ENCODE peak calls at places on chromosomes 6 and 20, in five cellular contexts. V is activated CD4-positive, CD25-positive, alpha-beta regulatory T cell; B is astrocyte; N is Peyer's patch; T is HFF-Myc. Q is an unnamed sample.

GRCh38 chr6:144415835-144416237 is 130.7 kb downstream of the UTRN start:
- DNase-seq in V (no peak), B (peak), N (no peak), T (no peak), Q (no peak)

GRCh38 chr6:34237316-34237721 is 646 bp downstream of the HMGA1 start:
- DNase-seq in V (no peak), B (no peak), N (no peak), T (no peak), Q (no peak)

GRCh38 chr6:117776441-117776840 is 101.2 kb downstream of the NUS1 start:
- DNase-seq in V (no peak), B (peak), N (no peak), T (no peak), Q (no peak)

GRCh38 chr20:36497856-36498255 is 43.5 kb upstream of the MYL9 start:
- DNase-seq in V (no peak), B (peak), N (no peak), T (no peak), Q (no peak)

GRCh38 chr20:25236450-25237304 is 11.2 kb upstream of the PYGB start:
- DNase-seq in V (no peak), B (no peak), N (no peak), T (no peak), Q (no peak)

GRCh38 chr6:153965996-153966395 is 73.0 kb upstream of the OPRM1 start:
- DNase-seq in V (no peak), B (peak), N (no peak), T (no peak), Q (no peak)

GRCh38 chr20:23156170-23156841 is 70.2 kb upstream of the CD93 start:
- DNase-seq in V (no peak), B (peak), N (no peak), T (no peak), Q (no peak)

GRCh38 chr20:43975096-43975768 is 60.6 kb downstream of the TOX2 start:
- DNase-seq in V (no peak), B (peak), N (no peak), T (no peak), Q (no peak)

GRCh38 chr6:43836507-43836906 is 66.5 kb downstream of the VEGFA start:
- DNase-seq in V (no peak), B (no peak), N (no peak), T (no peak), Q (no peak)

GRCh38 chr20:9392892-9393857 is 121.2 kb upstream of the LAMP5 start:
- DNase-seq in V (no peak), B (peak), N (no peak), T (no peak), Q (no peak)

GRCh38 chr20:33401922-33402369 is 627 bp upstream of the CDK5RAP1 start:
- DNase-seq in V (no peak), B (no peak), N (no peak), T (no peak), Q (no peak)

GRCh38 chr6:5984150-5985089 is 22.3 kb downstream of the NRN1 start:
- DNase-seq in V (no peak), B (no peak), N (no peak), T (no peak), Q (no peak)

GRCh38 chr6:157884756-157885155 is 61.7 kb downstream of the SNX9 start:
- DNase-seq in V (no peak), B (no peak), N (no peak), T (no peak), Q (no peak)